ENCODE peak calls at places on chromosomes 11 and 22, in four cellular contexts. One of them, this sample, is unnamed.

GRCh38 chr11:63719987-63720386 is 38.7 kb downstream of the RTN3 start:
- DNase-seq in GM13976: no peak
- DNase-seq in upper lobe of right lung: no peak
- DNase-seq in AG09319: no peak
- DNase-seq in this sample: no peak

GRCh38 chr11:110710520-110711381 is 1.5 kb downstream of the ARHGAP20 start:
- DNase-seq in AG09319: no peak
- DNase-seq in GM13976: peak
- DNase-seq in upper lobe of right lung: peak
- DNase-seq in this sample: peak

GRCh38 chr22:22691716-22692701 is 47.6 kb downstream of the GGTLC2 start:
- DNase-seq in GM13976: no peak
- DNase-seq in AG09319: no peak
- DNase-seq in upper lobe of right lung: no peak
- DNase-seq in this sample: no peak

GRCh38 chr11:8593935-8594909 is at the start of gene STK33:
- DNase-seq in AG09319: no peak
- DNase-seq in GM13976: peak
- DNase-seq in upper lobe of right lung: peak
- DNase-seq in this sample: peak

GRCh38 chr11:26268980-26269660 is 62.8 kb upstream of the ANO3 start:
- DNase-seq in GM13976: no peak
- DNase-seq in upper lobe of right lung: no peak
- DNase-seq in AG09319: no peak
- DNase-seq in this sample: no peak

GRCh38 chr11:9717719-9718118 is 53.8 kb downstream of the SWAP70 start:
- DNase-seq in upper lobe of right lung: no peak
- DNase-seq in GM13976: no peak
- DNase-seq in AG09319: no peak
- DNase-seq in this sample: no peak

GRCh38 chr11:116842909-116843308 is 5.5 kb upstream of the APOA1 start:
- DNase-seq in AG09319: no peak
- DNase-seq in GM13976: no peak
- DNase-seq in upper lobe of right lung: no peak
- DNase-seq in this sample: no peak

GRCh38 chr11:2590131-2590950 is 109.5 kb downstream of the KCNQ1OT1 start:
- DNase-seq in AG09319: no peak
- DNase-seq in GM13976: peak
- DNase-seq in upper lobe of right lung: peak
- DNase-seq in this sample: peak

GRCh38 chr11:69104856-69105395 is 50.8 kb upstream of the SMIM38 start:
- DNase-seq in upper lobe of right lung: no peak
- DNase-seq in AG09319: no peak
- DNase-seq in GM13976: no peak
- DNase-seq in this sample: no peak

GRCh38 chr11:68312117-68312779 is at the start of gene LRP5:
- DNase-seq in AG09319: no peak
- DNase-seq in GM13976: peak
- DNase-seq in upper lobe of right lung: peak
- DNase-seq in this sample: peak

GRCh38 chr11:11981840-11982239 is 26.6 kb downstream of the DKK3 start:
- DNase-seq in AG09319: no peak
- DNase-seq in upper lobe of right lung: peak
- DNase-seq in GM13976: no peak
- DNase-seq in this sample: no peak

GRCh38 chr11:33691051-33691864 is 9.4 kb downstream of the C11orf91 start:
- DNase-seq in AG09319: no peak
- DNase-seq in GM13976: no peak
- DNase-seq in upper lobe of right lung: no peak
- DNase-seq in this sample: no peak

GRCh38 chr22:43270314-43270908 is 72.8 kb downstream of the SCUBE1 start:
- DNase-seq in AG09319: no peak
- DNase-seq in GM13976: peak
- DNase-seq in upper lobe of right lung: no peak
- DNase-seq in this sample: peak

GRCh38 chr11:113732092-113732491 is 26.0 kb upstream of the TMPRSS5 start:
- DNase-seq in GM13976: no peak
- DNase-seq in upper lobe of right lung: no peak
- DNase-seq in AG09319: no peak
- DNase-seq in this sample: no peak

GRCh38 chr11:86519064-86519911 is 144.6 kb downstream of the CCDC81 start:
- DNase-seq in GM13976: no peak
- DNase-seq in AG09319: no peak
- DNase-seq in upper lobe of right lung: no peak
- DNase-seq in this sample: no peak

GRCh38 chr22:44664149-44664548 is 37.9 kb upstream of the PRR5 start:
- DNase-seq in upper lobe of right lung: no peak
- DNase-seq in AG09319: no peak
- DNase-seq in GM13976: no peak
- DNase-seq in this sample: peak

GRCh38 chr11:936199-936598 is 10.5 kb downstream of the AP2A2 start:
- DNase-seq in upper lobe of right lung: no peak
- DNase-seq in GM13976: no peak
- DNase-seq in AG09319: no peak
- DNase-seq in this sample: no peak

GRCh38 chr11:128497057-128497957 is 90.1 kb downstream of the ETS1 start:
- DNase-seq in upper lobe of right lung: no peak
- DNase-seq in GM13976: no peak
- DNase-seq in AG09319: peak
- DNase-seq in this sample: peak

GRCh38 chr22:43136255-43136654 is 6.9 kb downstream of the MCAT start:
- DNase-seq in GM13976: peak
- DNase-seq in upper lobe of right lung: no peak
- DNase-seq in AG09319: no peak
- DNase-seq in this sample: peak

GRCh38 chr22:35394810-35395563 is 5.0 kb upstream of the MCM5 start:
- DNase-seq in GM13976: no peak
- DNase-seq in AG09319: no peak
- DNase-seq in upper lobe of right lung: no peak
- DNase-seq in this sample: no peak

GRCh38 chr11:8867035-8867434 is 44.0 kb upstream of the AKIP1 start:
- DNase-seq in upper lobe of right lung: no peak
- DNase-seq in AG09319: no peak
- DNase-seq in GM13976: no peak
- DNase-seq in this sample: no peak

GRCh38 chr11:36048496-36049247 is 104.8 kb downstream of the LDLRAD3 start:
- DNase-seq in GM13976: no peak
- DNase-seq in AG09319: no peak
- DNase-seq in upper lobe of right lung: no peak
- DNase-seq in this sample: no peak

GRCh38 chr11:119026970-119027369 is 3.7 kb downstream of the SLC37A4 start:
- DNase-seq in AG09319: no peak
- DNase-seq in upper lobe of right lung: no peak
- DNase-seq in GM13976: peak
- DNase-seq in this sample: no peak

GRCh38 chr11:121575250-121575962 is 122.6 kb upstream of the SORL1-AS1 start:
- DNase-seq in GM13976: no peak
- DNase-seq in AG09319: no peak
- DNase-seq in upper lobe of right lung: peak
- DNase-seq in this sample: no peak

GRCh38 chr11:74853223-74853622 is 95.7 kb downstream of the XRRA1 start:
- DNase-seq in upper lobe of right lung: no peak
- DNase-seq in AG09319: no peak
- DNase-seq in GM13976: no peak
- DNase-seq in this sample: no peak

GRCh38 chr11:131982154-131982553 is 611.7 kb downstream of the NTM start:
- DNase-seq in AG09319: no peak
- DNase-seq in upper lobe of right lung: no peak
- DNase-seq in GM13976: no peak
- DNase-seq in this sample: no peak

GRCh38 chr22:20420157-20420842 is 17.3 kb downstream of the SCARF2 start:
- DNase-seq in AG09319: no peak
- DNase-seq in upper lobe of right lung: peak
- DNase-seq in GM13976: peak
- DNase-seq in this sample: no peak

GRCh38 chr11:112364962-112365481 is 104.4 kb upstream of the PLET1 start:
- DNase-seq in GM13976: no peak
- DNase-seq in upper lobe of right lung: no peak
- DNase-seq in AG09319: peak
- DNase-seq in this sample: no peak

GRCh38 chr11:72758690-72759389 is 6.6 kb upstream of the ARAP1 start:
- DNase-seq in upper lobe of right lung: no peak
- DNase-seq in AG09319: no peak
- DNase-seq in GM13976: no peak
- DNase-seq in this sample: no peak

GRCh38 chr11:2173150-2173693 is 1.6 kb upstream of the TH start:
- DNase-seq in upper lobe of right lung: no peak
- DNase-seq in AG09319: no peak
- DNase-seq in GM13976: no peak
- DNase-seq in this sample: no peak

GRCh38 chr11:119396835-119397234 is 15.3 kb upstream of the USP2 start:
- DNase-seq in GM13976: no peak
- DNase-seq in AG09319: no peak
- DNase-seq in upper lobe of right lung: no peak
- DNase-seq in this sample: no peak

GRCh38 chr11:91560434-91560833 is 664.2 kb upstream of the FAT3 start:
- DNase-seq in upper lobe of right lung: no peak
- DNase-seq in AG09319: no peak
- DNase-seq in GM13976: no peak
- DNase-seq in this sample: no peak
- TF ChIP-seq CTCF in upper lobe of right lung: no peak
- TF ChIP-seq CTCF in AG09319: no peak
- TF ChIP-seq CTCF in GM13976: no peak
- TF ChIP-seq CTCF in this sample: no peak

GRCh38 chr11:125978171-125978570 is 32.3 kb downstream of the VSIG10L2 start:
- DNase-seq in AG09319: no peak
- DNase-seq in GM13976: no peak
- DNase-seq in upper lobe of right lung: no peak
- DNase-seq in this sample: no peak
- TF ChIP-seq CTCF in AG09319: no peak
- TF ChIP-seq CTCF in GM13976: no peak
- TF ChIP-seq CTCF in upper lobe of right lung: no peak
- TF ChIP-seq CTCF in this sample: no peak

DNA sequence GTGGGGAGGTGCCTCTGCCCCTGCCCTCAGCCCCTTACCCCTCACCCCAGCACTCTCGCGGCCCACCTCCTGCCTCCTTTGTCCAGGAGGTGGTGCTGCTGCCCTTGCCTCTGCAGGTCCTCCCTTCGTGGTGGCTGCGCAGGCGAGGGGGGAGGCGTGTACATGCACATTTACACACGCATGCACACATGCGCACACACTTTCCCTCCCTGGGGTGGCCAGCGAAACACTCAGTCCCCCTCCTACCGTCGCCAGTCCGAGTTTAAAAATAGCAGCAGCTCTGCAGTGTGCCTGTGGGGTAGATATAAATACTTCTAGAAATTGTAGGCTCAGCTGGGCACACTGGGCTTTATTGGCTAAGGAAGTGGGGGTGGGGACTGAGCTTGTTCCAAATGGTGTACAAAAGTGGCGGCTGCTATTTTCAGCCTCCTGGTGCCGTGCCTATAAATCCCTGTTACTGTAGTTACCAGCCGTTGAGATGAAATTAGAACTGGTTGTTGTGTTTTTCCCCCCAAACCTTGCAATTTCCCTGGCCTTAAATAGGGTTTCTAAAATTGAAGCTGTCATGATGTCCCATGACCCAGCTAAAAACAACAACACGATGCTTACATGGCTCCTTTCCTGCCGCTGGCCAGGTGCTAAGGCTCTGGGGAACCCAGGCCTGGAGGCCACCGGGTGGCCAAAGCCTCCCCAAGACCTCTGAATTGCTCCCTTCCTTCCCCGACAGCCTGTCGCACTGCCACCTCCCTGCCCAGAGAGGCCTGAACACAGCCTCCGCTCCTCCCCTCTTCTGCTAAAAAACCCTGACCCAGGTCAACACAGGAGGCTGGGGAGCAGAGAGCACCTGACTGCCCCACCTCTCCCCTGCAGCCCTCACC is 12.4 kb downstream of the PICK1 start:
- DNase-seq in upper lobe of right lung: no peak
- DNase-seq in AG09319: peak
- DNase-seq in GM13976: no peak
- DNase-seq in this sample: no peak
- TF ChIP-seq CTCF in upper lobe of right lung: peak
- TF ChIP-seq CTCF in AG09319: peak
- TF ChIP-seq CTCF in GM13976: no peak
- TF ChIP-seq CTCF in this sample: peak

DNA sequence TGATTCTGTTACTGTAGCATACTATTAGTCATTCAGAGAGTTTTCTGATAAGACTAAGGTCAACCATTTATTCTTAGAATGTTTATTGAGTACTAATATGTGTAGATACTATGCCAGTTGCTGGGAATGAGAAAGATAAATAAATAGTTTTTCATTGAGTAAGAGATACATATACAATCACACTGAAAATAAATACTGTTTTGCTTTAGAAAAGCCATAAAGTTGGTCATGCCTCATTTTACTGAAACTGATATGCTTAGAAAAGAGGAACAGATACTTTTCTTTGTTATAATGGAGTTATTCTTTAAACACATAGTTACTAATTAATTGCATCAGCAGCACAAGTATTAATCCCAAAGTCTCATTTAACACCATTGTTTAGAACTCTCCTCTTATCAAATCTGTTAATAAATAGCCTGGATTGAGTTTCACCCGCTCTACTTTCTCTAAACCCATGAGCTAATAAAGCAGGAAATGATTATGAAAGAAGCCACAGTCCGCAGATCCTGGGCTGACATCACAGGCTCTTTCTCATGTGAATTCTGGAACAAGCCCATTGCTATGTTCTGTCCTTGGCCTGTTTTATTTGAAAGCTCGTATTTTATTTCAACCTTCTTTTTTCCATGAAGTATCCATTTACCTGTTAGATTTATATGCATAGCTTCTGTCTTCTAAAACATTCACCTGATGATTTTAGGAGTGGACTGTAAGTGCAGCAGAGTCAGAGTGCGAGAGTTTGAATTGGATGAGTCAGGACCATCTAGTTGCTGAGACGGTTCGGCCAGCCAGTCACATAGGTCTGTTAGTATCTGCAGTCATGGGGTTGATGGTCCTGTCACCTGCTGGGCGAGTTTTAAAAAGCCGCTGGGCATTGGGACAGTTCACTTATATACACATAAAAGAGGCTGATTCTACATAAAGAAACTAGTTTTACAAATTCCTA is 35.5 kb downstream of the PIWIL4 start:
- DNase-seq in AG09319: no peak
- DNase-seq in upper lobe of right lung: peak
- DNase-seq in GM13976: peak
- DNase-seq in this sample: peak
- TF ChIP-seq CTCF in AG09319: no peak
- TF ChIP-seq CTCF in upper lobe of right lung: peak
- TF ChIP-seq CTCF in GM13976: peak
- TF ChIP-seq CTCF in this sample: peak

GRCh38 chr22:37223965-37224551 is 11.8 kb upstream of the SSTR3 start:
- DNase-seq in GM13976: peak
- DNase-seq in AG09319: no peak
- DNase-seq in upper lobe of right lung: no peak
- DNase-seq in this sample: peak

GRCh38 chr22:37224757-37225420 is 12.6 kb upstream of the SSTR3 start:
- DNase-seq in AG09319: no peak
- DNase-seq in GM13976: no peak
- DNase-seq in upper lobe of right lung: no peak
- DNase-seq in this sample: no peak

GRCh38 chr22:37226087-37226486 is 13.8 kb upstream of the SSTR3 start:
- DNase-seq in GM13976: no peak
- DNase-seq in AG09319: no peak
- DNase-seq in upper lobe of right lung: no peak
- DNase-seq in this sample: no peak

GRCh38 chr22:37226514-37226913 is 14.2 kb upstream of the SSTR3 start:
- DNase-seq in AG09319: no peak
- DNase-seq in GM13976: no peak
- DNase-seq in upper lobe of right lung: no peak
- DNase-seq in this sample: no peak

GRCh38 chr22:37225481-37225880 is 13.2 kb upstream of the SSTR3 start:
- DNase-seq in GM13976: no peak
- DNase-seq in AG09319: no peak
- DNase-seq in upper lobe of right lung: no peak
- DNase-seq in this sample: no peak
- TF ChIP-seq CTCF in GM13976: peak
- TF ChIP-seq CTCF in AG09319: no peak
- TF ChIP-seq CTCF in upper lobe of right lung: no peak
- TF ChIP-seq CTCF in this sample: no peak

This sample was measured in GM20000.